ENCODE peak calls at places on chromosome 19, in eight cellular contexts. One of them, this sample, is unnamed.

GRCh38 chr19:16066611-16067104 is 9.6 kb upstream of the TPM4 start:
- DNase-seq in WTC11: no peak
- DNase-seq in stimulated activated CD4-positive, alpha-beta T cell treated with anti-CD3 and anti-CD28 coated beads, TNF-alpha, amount 100 ng/mL, for 1 hour: no peak
- DNase-seq in left colon: peak
- DNase-seq in amniotic stem cell: no peak
- DNase-seq in progenitor cell of endocrine pancreas: no peak
- DNase-seq in A172: peak
- DNase-seq in hypothalamus: no peak
- DNase-seq in this sample: no peak

GRCh38 chr19:29533578-29534544 is 8.1 kb downstream of the VSTM2B start:
- DNase-seq in WTC11: no peak
- DNase-seq in stimulated activated CD4-positive, alpha-beta T cell treated with anti-CD3 and anti-CD28 coated beads, TNF-alpha, amount 100 ng/mL, for 1 hour: no peak
- DNase-seq in left colon: no peak
- DNase-seq in amniotic stem cell: no peak
- DNase-seq in progenitor cell of endocrine pancreas: no peak
- DNase-seq in A172: no peak
- DNase-seq in hypothalamus: no peak
- DNase-seq in this sample: peak

GRCh38 chr19:46659151-46660007 is 1.6 kb downstream of the DACT3 start:
- DNase-seq in WTC11: peak
- DNase-seq in stimulated activated CD4-positive, alpha-beta T cell treated with anti-CD3 and anti-CD28 coated beads, TNF-alpha, amount 100 ng/mL, for 1 hour: no peak
- DNase-seq in left colon: peak
- DNase-seq in amniotic stem cell: no peak
- DNase-seq in progenitor cell of endocrine pancreas: no peak
- DNase-seq in A172: no peak
- DNase-seq in hypothalamus: peak
- DNase-seq in this sample: peak

GRCh38 chr19:13425151-13425550 is 81.1 kb downstream of the CACNA1A start:
- DNase-seq in WTC11: no peak
- DNase-seq in stimulated activated CD4-positive, alpha-beta T cell treated with anti-CD3 and anti-CD28 coated beads, TNF-alpha, amount 100 ng/mL, for 1 hour: no peak
- DNase-seq in left colon: no peak
- DNase-seq in amniotic stem cell: no peak
- DNase-seq in progenitor cell of endocrine pancreas: no peak
- DNase-seq in A172: no peak
- DNase-seq in hypothalamus: no peak
- DNase-seq in this sample: no peak

GRCh38 chr19:48271531-48272151 is 1.8 kb downstream of the ZNF114 start:
- DNase-seq in WTC11: peak
- DNase-seq in stimulated activated CD4-positive, alpha-beta T cell treated with anti-CD3 and anti-CD28 coated beads, TNF-alpha, amount 100 ng/mL, for 1 hour: no peak
- DNase-seq in left colon: no peak
- DNase-seq in amniotic stem cell: no peak
- DNase-seq in progenitor cell of endocrine pancreas: peak
- DNase-seq in A172: no peak
- DNase-seq in hypothalamus: peak
- DNase-seq in this sample: peak

GRCh38 chr19:41325947-41326706 is 16.2 kb downstream of the CCDC97 start:
- DNase-seq in WTC11: no peak
- DNase-seq in stimulated activated CD4-positive, alpha-beta T cell treated with anti-CD3 and anti-CD28 coated beads, TNF-alpha, amount 100 ng/mL, for 1 hour: no peak
- DNase-seq in left colon: no peak
- DNase-seq in amniotic stem cell: peak
- DNase-seq in progenitor cell of endocrine pancreas: no peak
- DNase-seq in A172: no peak
- DNase-seq in hypothalamus: peak
- DNase-seq in this sample: no peak

GRCh38 chr19:28012361-28012760 is 1200.6 kb downstream of the UQCRFS1 start:
- DNase-seq in WTC11: peak
- DNase-seq in stimulated activated CD4-positive, alpha-beta T cell treated with anti-CD3 and anti-CD28 coated beads, TNF-alpha, amount 100 ng/mL, for 1 hour: no peak
- DNase-seq in left colon: no peak
- DNase-seq in amniotic stem cell: no peak
- DNase-seq in progenitor cell of endocrine pancreas: no peak
- DNase-seq in A172: no peak
- DNase-seq in hypothalamus: no peak
- DNase-seq in this sample: peak

GRCh38 chr19:30305346-30306060 is 66.7 kb upstream of the ZNF536 start:
- DNase-seq in WTC11: no peak
- DNase-seq in stimulated activated CD4-positive, alpha-beta T cell treated with anti-CD3 and anti-CD28 coated beads, TNF-alpha, amount 100 ng/mL, for 1 hour: no peak
- DNase-seq in left colon: no peak
- DNase-seq in amniotic stem cell: no peak
- DNase-seq in progenitor cell of endocrine pancreas: no peak
- DNase-seq in A172: no peak
- DNase-seq in hypothalamus: no peak
- DNase-seq in this sample: no peak

GRCh38 chr19:2286402-2287140 is 4.6 kb upstream of the PEAK3 start:
- DNase-seq in WTC11: no peak
- DNase-seq in stimulated activated CD4-positive, alpha-beta T cell treated with anti-CD3 and anti-CD28 coated beads, TNF-alpha, amount 100 ng/mL, for 1 hour: no peak
- DNase-seq in left colon: no peak
- DNase-seq in amniotic stem cell: no peak
- DNase-seq in progenitor cell of endocrine pancreas: no peak
- DNase-seq in A172: no peak
- DNase-seq in hypothalamus: no peak
- DNase-seq in this sample: no peak

GRCh38 chr19:13176345-13176744 is 26.1 kb downstream of the IER2 start:
- DNase-seq in WTC11: no peak
- DNase-seq in stimulated activated CD4-positive, alpha-beta T cell treated with anti-CD3 and anti-CD28 coated beads, TNF-alpha, amount 100 ng/mL, for 1 hour: no peak
- DNase-seq in left colon: no peak
- DNase-seq in amniotic stem cell: no peak
- DNase-seq in progenitor cell of endocrine pancreas: no peak
- DNase-seq in A172: no peak
- DNase-seq in hypothalamus: no peak
- DNase-seq in this sample: no peak

GRCh38 chr19:19361075-19361594 is 40.5 kb downstream of the MAU2 start:
- DNase-seq in WTC11: peak
- DNase-seq in stimulated activated CD4-positive, alpha-beta T cell treated with anti-CD3 and anti-CD28 coated beads, TNF-alpha, amount 100 ng/mL, for 1 hour: peak
- DNase-seq in left colon: peak
- DNase-seq in amniotic stem cell: peak
- DNase-seq in progenitor cell of endocrine pancreas: peak
- DNase-seq in A172: peak
- DNase-seq in hypothalamus: peak
- DNase-seq in this sample: peak

GRCh38 chr19:50944795-50945194 is 8.0 kb downstream of the KLK5 start:
- DNase-seq in WTC11: no peak
- DNase-seq in stimulated activated CD4-positive, alpha-beta T cell treated with anti-CD3 and anti-CD28 coated beads, TNF-alpha, amount 100 ng/mL, for 1 hour: no peak
- DNase-seq in left colon: no peak
- DNase-seq in amniotic stem cell: no peak
- DNase-seq in progenitor cell of endocrine pancreas: no peak
- DNase-seq in A172: no peak
- DNase-seq in hypothalamus: no peak
- DNase-seq in this sample: no peak

GRCh38 chr19:16621165-16621800 is 6.7 kb downstream of the MED26 start:
- DNase-seq in WTC11: no peak
- DNase-seq in stimulated activated CD4-positive, alpha-beta T cell treated with anti-CD3 and anti-CD28 coated beads, TNF-alpha, amount 100 ng/mL, for 1 hour: no peak
- DNase-seq in left colon: no peak
- DNase-seq in amniotic stem cell: no peak
- DNase-seq in progenitor cell of endocrine pancreas: no peak
- DNase-seq in A172: no peak
- DNase-seq in hypothalamus: no peak
- DNase-seq in this sample: no peak

GRCh38 chr19:4229179-4229931 is at the start of gene EBI3:
- DNase-seq in WTC11: no peak
- DNase-seq in stimulated activated CD4-positive, alpha-beta T cell treated with anti-CD3 and anti-CD28 coated beads, TNF-alpha, amount 100 ng/mL, for 1 hour: peak
- DNase-seq in left colon: no peak
- DNase-seq in amniotic stem cell: no peak
- DNase-seq in progenitor cell of endocrine pancreas: peak
- DNase-seq in A172: peak
- DNase-seq in hypothalamus: peak
- DNase-seq in this sample: no peak

GRCh38 chr19:7288131-7288530 is 6.1 kb downstream of the INSR start:
- DNase-seq in WTC11: no peak
- DNase-seq in stimulated activated CD4-positive, alpha-beta T cell treated with anti-CD3 and anti-CD28 coated beads, TNF-alpha, amount 100 ng/mL, for 1 hour: no peak
- DNase-seq in left colon: no peak
- DNase-seq in amniotic stem cell: no peak
- DNase-seq in progenitor cell of endocrine pancreas: no peak
- DNase-seq in A172: no peak
- DNase-seq in hypothalamus: no peak
- DNase-seq in this sample: no peak

GRCh38 chr19:45352914-45353796 is 12.6 kb downstream of the KLC3 start:
- DNase-seq in WTC11: no peak
- DNase-seq in stimulated activated CD4-positive, alpha-beta T cell treated with anti-CD3 and anti-CD28 coated beads, TNF-alpha, amount 100 ng/mL, for 1 hour: no peak
- DNase-seq in left colon: no peak
- DNase-seq in amniotic stem cell: no peak
- DNase-seq in progenitor cell of endocrine pancreas: no peak
- DNase-seq in A172: no peak
- DNase-seq in hypothalamus: no peak
- DNase-seq in this sample: no peak

GRCh38 chr19:30066781-30067759 is 125.0 kb downstream of the URI1 start:
- DNase-seq in WTC11: no peak
- DNase-seq in stimulated activated CD4-positive, alpha-beta T cell treated with anti-CD3 and anti-CD28 coated beads, TNF-alpha, amount 100 ng/mL, for 1 hour: no peak
- DNase-seq in left colon: peak
- DNase-seq in amniotic stem cell: no peak
- DNase-seq in progenitor cell of endocrine pancreas: no peak
- DNase-seq in A172: no peak
- DNase-seq in hypothalamus: no peak
- DNase-seq in this sample: no peak

GRCh38 chr19:49528211-49528771 is 488 bp downstream of the RCN3 start:
- DNase-seq in WTC11: peak
- DNase-seq in stimulated activated CD4-positive, alpha-beta T cell treated with anti-CD3 and anti-CD28 coated beads, TNF-alpha, amount 100 ng/mL, for 1 hour: no peak
- DNase-seq in left colon: no peak
- DNase-seq in amniotic stem cell: peak
- DNase-seq in progenitor cell of endocrine pancreas: no peak
- DNase-seq in A172: no peak
- DNase-seq in hypothalamus: no peak
- DNase-seq in this sample: peak

GRCh38 chr19:55528030-55528801 is 8.7 kb downstream of the SBK2 start:
- DNase-seq in WTC11: no peak
- DNase-seq in stimulated activated CD4-positive, alpha-beta T cell treated with anti-CD3 and anti-CD28 coated beads, TNF-alpha, amount 100 ng/mL, for 1 hour: no peak
- DNase-seq in left colon: no peak
- DNase-seq in amniotic stem cell: no peak
- DNase-seq in progenitor cell of endocrine pancreas: no peak
- DNase-seq in A172: no peak
- DNase-seq in hypothalamus: no peak
- DNase-seq in this sample: no peak

GRCh38 chr19:7337380-7338194 is 11.2 kb upstream of the ARHGEF18 start:
- DNase-seq in WTC11: no peak
- DNase-seq in stimulated activated CD4-positive, alpha-beta T cell treated with anti-CD3 and anti-CD28 coated beads, TNF-alpha, amount 100 ng/mL, for 1 hour: no peak
- DNase-seq in left colon: peak
- DNase-seq in amniotic stem cell: no peak
- DNase-seq in progenitor cell of endocrine pancreas: no peak
- DNase-seq in A172: no peak
- DNase-seq in hypothalamus: no peak
- DNase-seq in this sample: no peak

GRCh38 chr19:43486412-43486811 is 18.1 kb downstream of the PHLDB3 start:
- DNase-seq in WTC11: no peak
- DNase-seq in stimulated activated CD4-positive, alpha-beta T cell treated with anti-CD3 and anti-CD28 coated beads, TNF-alpha, amount 100 ng/mL, for 1 hour: no peak
- DNase-seq in left colon: no peak
- DNase-seq in amniotic stem cell: no peak
- DNase-seq in progenitor cell of endocrine pancreas: no peak
- DNase-seq in A172: no peak
- DNase-seq in hypothalamus: no peak
- DNase-seq in this sample: no peak

GRCh38 chr19:13995017-13995728 is 10.9 kb downstream of the RFX1 start:
- DNase-seq in WTC11: no peak
- DNase-seq in stimulated activated CD4-positive, alpha-beta T cell treated with anti-CD3 and anti-CD28 coated beads, TNF-alpha, amount 100 ng/mL, for 1 hour: no peak
- DNase-seq in left colon: no peak
- DNase-seq in amniotic stem cell: no peak
- DNase-seq in progenitor cell of endocrine pancreas: no peak
- DNase-seq in A172: no peak
- DNase-seq in hypothalamus: peak
- DNase-seq in this sample: no peak

GRCh38 chr19:58096884-58097283 is 1.1 kb downstream of the ZSCAN18 start:
- DNase-seq in WTC11: no peak
- DNase-seq in stimulated activated CD4-positive, alpha-beta T cell treated with anti-CD3 and anti-CD28 coated beads, TNF-alpha, amount 100 ng/mL, for 1 hour: no peak
- DNase-seq in left colon: no peak
- DNase-seq in amniotic stem cell: no peak
- DNase-seq in progenitor cell of endocrine pancreas: no peak
- DNase-seq in A172: no peak
- DNase-seq in hypothalamus: no peak
- DNase-seq in this sample: no peak

GRCh38 chr19:10291554-10292205 is 1.9 kb downstream of the ICAM5 start:
- DNase-seq in WTC11: no peak
- DNase-seq in stimulated activated CD4-positive, alpha-beta T cell treated with anti-CD3 and anti-CD28 coated beads, TNF-alpha, amount 100 ng/mL, for 1 hour: no peak
- DNase-seq in left colon: no peak
- DNase-seq in amniotic stem cell: no peak
- DNase-seq in progenitor cell of endocrine pancreas: no peak
- DNase-seq in A172: no peak
- DNase-seq in hypothalamus: no peak
- DNase-seq in this sample: no peak

GRCh38 chr19:39403331-39404312 is 3.0 kb upstream of the ZFP36 start:
- DNase-seq in WTC11: peak
- DNase-seq in stimulated activated CD4-positive, alpha-beta T cell treated with anti-CD3 and anti-CD28 coated beads, TNF-alpha, amount 100 ng/mL, for 1 hour: peak
- DNase-seq in left colon: peak
- DNase-seq in amniotic stem cell: peak
- DNase-seq in progenitor cell of endocrine pancreas: no peak
- DNase-seq in A172: peak
- DNase-seq in hypothalamus: peak
- DNase-seq in this sample: peak

GRCh38 chr19:20247016-20247683 is 80.1 kb downstream of the ZNF486 start:
- DNase-seq in WTC11: peak
- DNase-seq in stimulated activated CD4-positive, alpha-beta T cell treated with anti-CD3 and anti-CD28 coated beads, TNF-alpha, amount 100 ng/mL, for 1 hour: peak
- DNase-seq in left colon: no peak
- DNase-seq in amniotic stem cell: no peak
- DNase-seq in progenitor cell of endocrine pancreas: peak
- DNase-seq in A172: no peak
- DNase-seq in hypothalamus: peak
- DNase-seq in this sample: peak

GRCh38 chr19:52224211-52224610 is 34.4 kb downstream of the PPP2R1A start:
- DNase-seq in WTC11: no peak
- DNase-seq in stimulated activated CD4-positive, alpha-beta T cell treated with anti-CD3 and anti-CD28 coated beads, TNF-alpha, amount 100 ng/mL, for 1 hour: no peak
- DNase-seq in left colon: no peak
- DNase-seq in amniotic stem cell: no peak
- DNase-seq in progenitor cell of endocrine pancreas: no peak
- DNase-seq in A172: no peak
- DNase-seq in hypothalamus: no peak
- DNase-seq in this sample: no peak

GRCh38 chr19:21233691-21234090 is 91.9 kb downstream of the ZNF431 start:
- DNase-seq in WTC11: no peak
- DNase-seq in stimulated activated CD4-positive, alpha-beta T cell treated with anti-CD3 and anti-CD28 coated beads, TNF-alpha, amount 100 ng/mL, for 1 hour: no peak
- DNase-seq in left colon: no peak
- DNase-seq in amniotic stem cell: no peak
- DNase-seq in progenitor cell of endocrine pancreas: no peak
- DNase-seq in A172: no peak
- DNase-seq in hypothalamus: no peak
- DNase-seq in this sample: no peak

GRCh38 chr19:13281567-13282291 is 131.5 kb downstream of the IER2 start:
- DNase-seq in WTC11: no peak
- DNase-seq in stimulated activated CD4-positive, alpha-beta T cell treated with anti-CD3 and anti-CD28 coated beads, TNF-alpha, amount 100 ng/mL, for 1 hour: no peak
- DNase-seq in left colon: no peak
- DNase-seq in amniotic stem cell: no peak
- DNase-seq in progenitor cell of endocrine pancreas: no peak
- DNase-seq in A172: no peak
- DNase-seq in hypothalamus: no peak
- DNase-seq in this sample: no peak

GRCh38 chr19:42422576-42423461 is 4.4 kb downstream of the LIPE start:
- DNase-seq in WTC11: peak
- DNase-seq in stimulated activated CD4-positive, alpha-beta T cell treated with anti-CD3 and anti-CD28 coated beads, TNF-alpha, amount 100 ng/mL, for 1 hour: peak
- DNase-seq in left colon: peak
- DNase-seq in amniotic stem cell: no peak
- DNase-seq in progenitor cell of endocrine pancreas: peak
- DNase-seq in A172: no peak
- DNase-seq in hypothalamus: no peak
- DNase-seq in this sample: no peak